ENCODE peak calls at places on chromosomes 16 and 17, in four cellular contexts. One of them, this sample, is unnamed.

GRCh38 chr17:40327735-40328385 is 18.9 kb downstream of the RARA start:
- DNase-seq in suprapubic skin: no peak
- DNase-seq in Peyer's patch: peak; percentile 52
- DNase-seq in neural progenitor cell: no peak
- DNase-seq in this sample: no peak

GRCh38 chr16:53664724-53665345 is 38.8 kb downstream of the RPGRIP1L start:
- DNase-seq in Peyer's patch: no peak
- DNase-seq in suprapubic skin: no peak
- DNase-seq in neural progenitor cell: no peak
- DNase-seq in this sample: no peak

GRCh38 chr16:12063435-12063834 is 86.9 kb downstream of the SNX29 start:
- DNase-seq in suprapubic skin: no peak
- DNase-seq in Peyer's patch: no peak
- DNase-seq in neural progenitor cell: no peak
- DNase-seq in this sample: no peak

GRCh38 chr16:53083123-53083522 is 28.3 kb downstream of the CHD9 start:
- DNase-seq in Peyer's patch: no peak
- DNase-seq in neural progenitor cell: no peak
- DNase-seq in suprapubic skin: no peak
- DNase-seq in this sample: no peak

GRCh38 chr17:46771601-46772012 is 46.9 kb downstream of the WNT3 start:
- DNase-seq in Peyer's patch: no peak
- DNase-seq in neural progenitor cell: no peak
- DNase-seq in suprapubic skin: no peak
- DNase-seq in this sample: no peak

GRCh38 chr17:45265823-45266222 is 3.9 kb upstream of the SPATA32 start:
- DNase-seq in suprapubic skin: no peak
- DNase-seq in neural progenitor cell: no peak
- DNase-seq in Peyer's patch: peak; percentile 78
- DNase-seq in this sample: no peak

GRCh38 chr16:88782454-88783390 is 2.3 kb downstream of the PIEZO1 start:
- DNase-seq in Peyer's patch: no peak
- DNase-seq in suprapubic skin: no peak
- DNase-seq in neural progenitor cell: no peak
- DNase-seq in this sample: no peak

GRCh38 chr17:40320771-40321501 is 12.0 kb downstream of the RARA start:
- DNase-seq in suprapubic skin: peak; percentile 91
- DNase-seq in Peyer's patch: peak; percentile 58
- DNase-seq in neural progenitor cell: no peak
- DNase-seq in this sample: no peak

GRCh38 chr16:68289202-68289601 is 21.5 kb downstream of the SLC7A6OS start:
- DNase-seq in Peyer's patch: no peak
- DNase-seq in suprapubic skin: no peak
- DNase-seq in neural progenitor cell: no peak
- DNase-seq in this sample: no peak

GRCh38 chr16:10531582-10531981 is 48.8 kb downstream of the EMP2 start:
- DNase-seq in Peyer's patch: no peak
- DNase-seq in suprapubic skin: no peak
- DNase-seq in neural progenitor cell: no peak
- DNase-seq in this sample: no peak

GRCh38 chr17:59851431-59852375 is 41.0 kb downstream of the TUBD1 start:
- DNase-seq in neural progenitor cell: no peak
- DNase-seq in suprapubic skin: peak; percentile 82
- DNase-seq in Peyer's patch: no peak
- DNase-seq in this sample: no peak

GRCh38 chr17:61208301-61209098 is 191.1 kb upstream of the TBX2 start:
- DNase-seq in suprapubic skin: no peak
- DNase-seq in neural progenitor cell: no peak
- DNase-seq in Peyer's patch: no peak
- DNase-seq in this sample: no peak

GRCh38 chr16:12971216-12971615 is 69.8 kb downstream of the SHISA9 start:
- DNase-seq in neural progenitor cell: no peak
- DNase-seq in suprapubic skin: no peak
- DNase-seq in Peyer's patch: no peak
- DNase-seq in this sample: no peak

GRCh38 chr16:64589836-64590235 is 532.0 kb downstream of the CDH11 start:
- DNase-seq in neural progenitor cell: no peak
- DNase-seq in suprapubic skin: no peak
- DNase-seq in Peyer's patch: no peak
- DNase-seq in this sample: no peak

GRCh38 chr17:68771867-68772515 is 170.8 kb upstream of the FAM20A start:
- DNase-seq in Peyer's patch: no peak
- DNase-seq in neural progenitor cell: peak; percentile 61
- DNase-seq in suprapubic skin: no peak
- DNase-seq in this sample: no peak

GRCh38 chr17:39096435-39097158 is 54.8 kb downstream of the PLXDC1 start:
- DNase-seq in suprapubic skin: no peak
- DNase-seq in neural progenitor cell: no peak
- DNase-seq in Peyer's patch: no peak
- DNase-seq in this sample: no peak

GRCh38 chr16:71882505-71883192 is 1.3 kb downstream of the ZNF821 start:
- DNase-seq in neural progenitor cell: peak; percentile 86
- DNase-seq in suprapubic skin: no peak
- DNase-seq in Peyer's patch: no peak
- DNase-seq in this sample: peak; percentile 26

GRCh38 chr16:73058221-73058615 is 10.3 kb upstream of the ZFHX3 start:
- DNase-seq in neural progenitor cell: no peak
- DNase-seq in Peyer's patch: peak; percentile 72
- DNase-seq in suprapubic skin: no peak
- DNase-seq in this sample: peak; percentile 55

GRCh38 chr17:83083368-83084201 is 4.2 kb downstream of the METRNL start:
- DNase-seq in suprapubic skin: no peak
- DNase-seq in Peyer's patch: no peak
- DNase-seq in neural progenitor cell: no peak
- DNase-seq in this sample: no peak

GRCh38 chr16:89918453-89919347 is at the start of gene MC1R:
- DNase-seq in neural progenitor cell: peak; percentile 62
- DNase-seq in Peyer's patch: no peak
- DNase-seq in suprapubic skin: peak; percentile 72
- DNase-seq in this sample: peak; percentile 40

GRCh38 chr16:69057400-69058378 is 47.8 kb upstream of the HAS3 start:
- DNase-seq in Peyer's patch: no peak
- DNase-seq in suprapubic skin: no peak
- DNase-seq in neural progenitor cell: no peak
- DNase-seq in this sample: no peak

GRCh38 chr16:31354394-31355291 is at the start of gene ITGAX:
- DNase-seq in suprapubic skin: peak; percentile 81
- DNase-seq in Peyer's patch: no peak
- DNase-seq in neural progenitor cell: no peak
- DNase-seq in this sample: peak; percentile 42

GRCh38 chr17:80913928-80914821 is 77.5 kb upstream of the CHMP6 start:
- DNase-seq in neural progenitor cell: no peak
- DNase-seq in suprapubic skin: no peak
- DNase-seq in Peyer's patch: no peak
- DNase-seq in this sample: no peak

GRCh38 chr16:27795992-27796614 is 246.2 kb downstream of the KATNIP start:
- DNase-seq in neural progenitor cell: peak; percentile 85
- DNase-seq in Peyer's patch: no peak
- DNase-seq in suprapubic skin: no peak
- DNase-seq in this sample: no peak

GRCh38 chr17:145671-146541 is 8.5 kb downstream of the SCGB1C2 start:
- DNase-seq in neural progenitor cell: no peak
- DNase-seq in suprapubic skin: peak; percentile 74
- DNase-seq in Peyer's patch: peak; percentile 48
- DNase-seq in this sample: peak; percentile 10

GRCh38 chr17:50908860-50909764 is 43.0 kb upstream of the TOB1 start:
- DNase-seq in Peyer's patch: peak; percentile 66
- DNase-seq in suprapubic skin: peak; percentile 90
- DNase-seq in neural progenitor cell: peak; percentile 55
- DNase-seq in this sample: no peak
- TF ChIP-seq CTCF in Peyer's patch: no peak
- TF ChIP-seq CTCF in suprapubic skin: no peak
- TF ChIP-seq CTCF in neural progenitor cell: no peak
- TF ChIP-seq CTCF in this sample: no peak

GRCh38 chr17:78248051-78248914 is 16.9 kb downstream of the TMEM235 start:
- DNase-seq in neural progenitor cell: no peak
- DNase-seq in Peyer's patch: no peak
- DNase-seq in suprapubic skin: no peak
- DNase-seq in this sample: no peak
- TF ChIP-seq CTCF in neural progenitor cell: no peak
- TF ChIP-seq CTCF in Peyer's patch: no peak
- TF ChIP-seq CTCF in suprapubic skin: no peak
- TF ChIP-seq CTCF in this sample: no peak

DNA sequence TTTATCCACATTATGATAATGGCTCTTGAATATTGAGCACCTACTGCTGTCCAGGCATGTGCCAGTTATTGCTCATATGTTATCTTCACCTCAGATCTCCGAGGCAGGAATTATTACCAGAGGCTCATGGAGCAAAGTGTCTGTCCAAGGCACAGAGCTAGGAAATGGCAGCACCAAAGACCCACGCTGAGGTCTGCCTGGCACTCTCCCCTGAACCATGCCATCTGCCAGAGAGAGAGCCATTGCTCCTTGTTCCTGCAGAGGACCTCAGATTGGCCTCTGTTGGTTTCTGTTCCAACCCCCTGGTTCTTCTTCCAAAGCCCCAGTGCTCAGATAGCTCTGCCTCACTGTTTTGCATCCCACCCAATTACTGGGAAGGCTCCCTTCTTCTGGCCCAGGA is 6.0 kb downstream of the ASIC2 start:
- DNase-seq in Peyer's patch: no peak
- DNase-seq in neural progenitor cell: no peak
- DNase-seq in suprapubic skin: no peak
- DNase-seq in this sample: no peak
- TF ChIP-seq CTCF in Peyer's patch: no peak
- TF ChIP-seq CTCF in neural progenitor cell: no peak
- TF ChIP-seq CTCF in suprapubic skin: no peak
- TF ChIP-seq CTCF in this sample: no peak

GRCh38 chr16:50743575-50744225 is 1.8 kb downstream of the CYLD start:
- DNase-seq in neural progenitor cell: no peak
- DNase-seq in Peyer's patch: no peak
- DNase-seq in suprapubic skin: no peak
- DNase-seq in this sample: no peak

GRCh38 chr16:50745940-50746339 is 4.1 kb downstream of the CYLD start:
- DNase-seq in suprapubic skin: no peak
- DNase-seq in Peyer's patch: no peak
- DNase-seq in neural progenitor cell: no peak
- DNase-seq in this sample: no peak

GRCh38 chr16:50751528-50751927 is 9.6 kb downstream of the CYLD start:
- DNase-seq in Peyer's patch: no peak
- DNase-seq in neural progenitor cell: no peak
- DNase-seq in suprapubic skin: no peak
- DNase-seq in this sample: no peak

GRCh38 chr16:50744911-50745310 is 3.0 kb downstream of the CYLD start:
- DNase-seq in neural progenitor cell: no peak
- DNase-seq in suprapubic skin: no peak
- DNase-seq in Peyer's patch: no peak
- DNase-seq in this sample: no peak

DNA sequence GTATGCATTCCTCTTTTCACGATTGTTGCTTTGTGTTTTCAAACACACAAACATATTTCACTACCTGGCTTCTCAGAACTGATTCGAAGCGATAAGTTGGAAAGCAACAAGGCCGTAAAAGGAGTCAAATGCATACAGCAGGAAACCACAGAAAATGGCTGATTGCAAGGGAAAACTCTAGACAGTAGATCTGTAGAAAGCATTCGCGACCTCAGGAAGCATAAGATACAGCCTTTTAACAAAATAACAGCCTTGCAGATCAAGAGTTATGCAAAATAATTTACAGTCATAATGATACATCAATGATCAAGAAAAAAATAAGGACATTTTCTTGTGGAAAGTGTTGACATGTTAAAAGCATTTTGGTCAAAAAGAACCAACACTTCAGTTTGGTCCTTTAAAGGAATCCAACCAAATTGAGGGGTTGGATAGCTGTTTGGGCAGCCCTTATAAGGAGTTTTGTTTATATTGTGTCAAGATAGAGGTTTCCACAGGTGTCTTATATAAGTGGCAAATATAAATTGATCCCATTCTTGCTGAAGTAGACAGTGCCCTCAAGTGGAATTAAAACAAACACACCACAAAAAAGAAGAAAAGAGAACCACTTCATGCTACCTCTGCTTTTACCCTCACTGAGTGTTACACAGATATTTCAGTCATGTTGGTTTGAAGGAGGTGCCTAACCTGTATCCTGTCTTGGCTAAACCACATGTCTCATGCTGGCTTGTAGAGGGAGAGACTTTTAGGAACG is 5.5 kb downstream of the CYLD start:
- DNase-seq in suprapubic skin: no peak
- DNase-seq in Peyer's patch: no peak
- DNase-seq in neural progenitor cell: no peak
- DNase-seq in this sample: no peak
- TF ChIP-seq CTCF in suprapubic skin: no peak
- TF ChIP-seq CTCF in Peyer's patch: no peak
- TF ChIP-seq CTCF in neural progenitor cell: peak; percentile 44
- TF ChIP-seq CTCF in this sample: no peak

GRCh38 chr17:19321481-19322128 is 40.9 kb downstream of the B9D1 start:
- DNase-seq in suprapubic skin: peak; percentile 35
- DNase-seq in neural progenitor cell: peak; percentile 44
- DNase-seq in Peyer's patch: no peak
- DNase-seq in this sample: no peak
- TF ChIP-seq CTCF in suprapubic skin: no peak
- TF ChIP-seq CTCF in neural progenitor cell: peak; percentile 44
- TF ChIP-seq CTCF in Peyer's patch: no peak
- TF ChIP-seq CTCF in this sample: no peak

DNA sequence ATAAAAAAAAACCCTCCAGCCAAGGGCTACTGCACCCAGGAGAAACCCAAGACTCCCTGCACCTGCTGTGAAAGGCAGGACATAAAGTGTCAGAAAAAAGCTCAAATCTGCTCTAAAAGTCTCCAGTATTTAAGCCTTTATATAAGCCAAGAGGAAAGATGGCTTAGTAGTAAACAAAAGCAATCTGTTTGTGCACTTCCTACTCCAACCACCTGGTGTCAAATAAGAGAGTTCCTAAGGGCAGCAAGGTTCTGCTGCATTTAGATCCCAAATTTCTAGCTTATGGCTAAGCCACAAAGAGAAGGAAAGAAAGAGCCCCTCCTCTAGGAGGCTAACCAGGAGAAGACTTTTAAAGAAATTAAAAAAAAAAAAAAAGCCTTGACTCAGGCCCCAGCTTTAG is 20.6 kb downstream of the ACSM1 start:
- DNase-seq in Peyer's patch: no peak
- DNase-seq in neural progenitor cell: no peak
- DNase-seq in suprapubic skin: no peak
- DNase-seq in this sample: no peak
- TF ChIP-seq CTCF in Peyer's patch: no peak
- TF ChIP-seq CTCF in neural progenitor cell: peak; percentile 22
- TF ChIP-seq CTCF in suprapubic skin: no peak
- TF ChIP-seq CTCF in this sample: no peak

GRCh38 chr16:2507052-2507678 is 6.6 kb upstream of the ATP6V0C start:
- DNase-seq in suprapubic skin: no peak
- DNase-seq in Peyer's patch: no peak
- DNase-seq in neural progenitor cell: no peak
- DNase-seq in this sample: peak; percentile 51
- TF ChIP-seq CTCF in suprapubic skin: no peak
- TF ChIP-seq CTCF in Peyer's patch: peak; percentile 54
- TF ChIP-seq CTCF in neural progenitor cell: no peak
- TF ChIP-seq CTCF in this sample: no peak